ENCODE peak calls at places on chromosomes 13 and 19, in seven cellular contexts. L is right cardiac atrium, U is pancreas, K is hepatocyte, F is body of pancreas, D is ovary, M is upper lobe of left lung. I is an unnamed sample. For H3K4me1, the result is how much of the 10 kb centered on the place peaks cover.

GRCh38 chr13:40485611-40486517 is 180.6 kb downstream of the FOXO1 start:
- DNase-seq in L (no peak), U (no peak), K (no peak), F (no peak), D (no peak), M (no peak), I (peak)

GRCh38 chr13:41384749-41385503 is 72.4 kb upstream of the RGCC start:
- DNase-seq in L (no peak), U (no peak), K (no peak), F (no peak), D (no peak), M (peak), I (no peak)

GRCh38 chr19:5200844-5201243 is 139.8 kb downstream of the PTPRS start:
- DNase-seq in L (no peak), U (no peak), K (no peak), F (no peak), D (no peak), M (no peak), I (no peak)

GRCh38 chr13:24097667-24098066 is 62.9 kb upstream of the SPATA13 start:
- DNase-seq in L (no peak), U (no peak), K (no peak), F (no peak), D (no peak), M (no peak), I (no peak)

GRCh38 chr13:70249332-70250064 is 141.2 kb upstream of the KLHL1 start:
- DNase-seq in L (no peak), U (no peak), K (peak), F (no peak), D (no peak), M (no peak), I (no peak)

GRCh38 chr13:95624020-95624419 is 20.5 kb downstream of the DZIP1 start:
- DNase-seq in L (no peak), U (no peak), K (peak), F (no peak), D (no peak), M (no peak), I (no peak)

GRCh38 chr19:7292950-7293794 is 1.0 kb downstream of the INSR start:
- DNase-seq in L (peak), U (peak), K (peak), F (peak), D (peak), M (peak), I (no peak)

GRCh38 chr19:55368701-55369563 is 1.3 kb downstream of the IL11 start:
- DNase-seq in L (peak), U (peak), K (peak), F (no peak), D (no peak), M (peak), I (no peak)

GRCh38 chr19:18167975-18168645 is 5.5 kb upstream of the IFI30 start:
- DNase-seq in L (no peak), U (no peak), K (peak), F (peak), D (no peak), M (no peak), I (peak)

GRCh38 chr19:39833464-39834286 is at the start of gene DYRK1B:
- DNase-seq in L (peak), U (peak), K (peak), F (peak), D (peak), M (peak), I (peak)

DNA sequence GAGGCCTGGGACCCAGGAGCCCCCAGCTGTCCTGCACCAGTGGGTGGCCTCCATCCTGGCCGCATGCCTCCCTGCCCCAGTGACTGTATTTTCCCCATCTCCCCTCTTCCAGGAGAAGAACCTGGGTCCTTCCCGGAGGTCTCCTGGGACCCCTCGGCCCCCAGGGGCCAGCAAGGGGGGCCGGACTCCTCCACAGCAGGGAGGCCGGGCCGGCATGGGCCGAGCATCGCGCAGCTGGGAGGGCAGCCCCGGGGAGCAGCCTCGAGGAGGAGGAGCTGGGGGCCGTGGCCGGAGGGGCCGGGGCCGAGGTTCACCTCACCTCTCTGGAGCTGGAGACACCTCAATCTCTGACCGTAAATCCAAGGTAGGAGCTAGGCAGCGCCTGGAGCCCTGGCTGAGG is 4.2 kb downstream of the CCDC9 start:
- DNase-seq in L (no peak), U (peak), K (no peak), F (no peak), D (no peak), M (peak), I (no peak)
- H3K4me3 ChIP-seq in L (no peak), U (peak), K (no peak), F (no peak), D (no peak), M (no peak), I (no peak)

DNA sequence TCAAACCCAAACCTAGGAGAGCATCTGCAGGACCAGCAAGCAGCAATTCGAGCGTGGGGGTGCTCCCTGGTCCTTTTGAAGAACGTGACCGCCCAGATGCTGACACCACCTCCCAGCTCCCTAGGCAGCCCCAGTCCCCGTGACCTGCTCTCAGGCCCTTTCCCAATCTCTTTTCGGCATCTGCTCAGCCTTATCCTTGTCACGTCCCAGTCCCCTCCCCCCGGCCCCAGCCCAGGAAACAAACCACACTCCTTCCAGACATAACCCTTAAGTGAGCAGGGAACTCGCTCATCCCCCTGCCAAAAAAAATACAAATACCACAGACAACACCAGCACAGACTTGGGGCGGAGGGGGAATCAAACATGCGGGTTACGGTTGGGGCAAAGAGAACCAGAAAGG is 3.3 kb downstream of the MLLT1 start:
- DNase-seq in L (peak), U (no peak), K (peak), F (peak), D (no peak), M (no peak), I (no peak)
- H3K4me1 ChIP-seq in L (half or more), U (under half), K (half or more), F (half or more), D (under half), M (half or more), I (under half)

GRCh38 chr19:44752123-44752815 is 3.8 kb downstream of the BCL3 start:
- DNase-seq in L (no peak), U (no peak), K (no peak), F (no peak), D (no peak), M (no peak), I (no peak)
- H3K27ac ChIP-seq in L (peak), U (peak), K (peak), F (peak), D (no peak), M (peak), I (peak)

GRCh38 chr19:2054763-2055162 is 3.7 kb upstream of the MKNK2 start:
- DNase-seq in L (peak), U (peak), K (no peak), F (peak), D (no peak), M (no peak), I (no peak)
- H3K4me3 ChIP-seq in L (no peak), U (no peak), K (no peak), F (no peak), D (no peak), M (no peak), I (no peak)

GRCh38 chr19:13001502-13002388 is 6.5 kb downstream of the NFIX start:
- DNase-seq in L (peak), U (no peak), K (peak), F (no peak), D (peak), M (peak), I (no peak)

GRCh38 chr19:13002970-13003540 is 7.8 kb downstream of the NFIX start:
- DNase-seq in L (peak), U (no peak), K (no peak), F (no peak), D (no peak), M (no peak), I (no peak)

GRCh38 chr19:13004273-13004672 is 9.0 kb downstream of the NFIX start:
- DNase-seq in L (peak), U (no peak), K (no peak), F (no peak), D (no peak), M (no peak), I (no peak)

GRCh38 chr19:13001166-13001501 is 5.9 kb downstream of the NFIX start:
- DNase-seq in L (no peak), U (no peak), K (no peak), F (no peak), D (no peak), M (no peak), I (no peak)

DNA sequence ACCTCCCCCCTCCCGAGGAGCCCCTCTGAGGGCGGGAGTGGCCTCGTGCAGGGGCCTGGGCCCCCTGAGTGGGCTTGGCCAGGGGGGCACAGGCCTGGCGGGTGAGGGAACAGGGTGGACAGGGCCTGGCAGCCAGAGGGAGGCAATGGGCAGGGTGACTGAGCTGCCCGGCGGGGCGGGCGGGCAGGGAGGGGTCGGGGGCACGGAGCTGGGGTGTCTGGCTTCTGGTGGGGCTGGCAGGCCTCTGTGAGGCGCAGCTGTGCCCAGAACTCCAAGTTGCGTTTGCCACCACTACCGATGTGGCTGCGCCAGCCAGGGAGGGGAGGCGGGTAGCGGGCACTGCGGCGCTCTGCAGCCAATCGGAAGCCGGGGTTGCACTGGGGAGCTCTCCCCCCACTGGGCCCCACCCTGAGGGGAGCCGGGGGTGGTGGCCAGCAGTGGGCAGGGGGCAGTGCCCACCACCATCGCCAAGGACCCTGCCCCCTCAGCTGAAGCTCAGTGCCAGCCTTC is 7.2 kb downstream of the NFIX start:
- DNase-seq in L (no peak), U (no peak), K (no peak), F (no peak), D (no peak), M (peak), I (no peak)
- H3K4me1 ChIP-seq in L (under half), U (under half), K (under half), F (under half), D (under half), M (half or more), I (under half)

GRCh38 chr13:110298566-110299321 is 8.2 kb downstream of the COL4A1 start:
- DNase-seq in L (peak), U (no peak), K (no peak), F (no peak), D (peak), M (peak), I (no peak)

GRCh38 chr13:110301606-110302131 is 5.3 kb downstream of the COL4A1 start:
- DNase-seq in L (no peak), U (no peak), K (peak), F (no peak), D (peak), M (no peak), I (no peak)

GRCh38 chr13:110301083-110301482 is 5.9 kb downstream of the COL4A1 start:
- DNase-seq in L (no peak), U (no peak), K (no peak), F (no peak), D (no peak), M (no peak), I (no peak)

GRCh38 chr13:110302154-110302553 is 4.8 kb downstream of the COL4A1 start:
- DNase-seq in L (no peak), U (no peak), K (no peak), F (no peak), D (no peak), M (no peak), I (no peak)

DNA sequence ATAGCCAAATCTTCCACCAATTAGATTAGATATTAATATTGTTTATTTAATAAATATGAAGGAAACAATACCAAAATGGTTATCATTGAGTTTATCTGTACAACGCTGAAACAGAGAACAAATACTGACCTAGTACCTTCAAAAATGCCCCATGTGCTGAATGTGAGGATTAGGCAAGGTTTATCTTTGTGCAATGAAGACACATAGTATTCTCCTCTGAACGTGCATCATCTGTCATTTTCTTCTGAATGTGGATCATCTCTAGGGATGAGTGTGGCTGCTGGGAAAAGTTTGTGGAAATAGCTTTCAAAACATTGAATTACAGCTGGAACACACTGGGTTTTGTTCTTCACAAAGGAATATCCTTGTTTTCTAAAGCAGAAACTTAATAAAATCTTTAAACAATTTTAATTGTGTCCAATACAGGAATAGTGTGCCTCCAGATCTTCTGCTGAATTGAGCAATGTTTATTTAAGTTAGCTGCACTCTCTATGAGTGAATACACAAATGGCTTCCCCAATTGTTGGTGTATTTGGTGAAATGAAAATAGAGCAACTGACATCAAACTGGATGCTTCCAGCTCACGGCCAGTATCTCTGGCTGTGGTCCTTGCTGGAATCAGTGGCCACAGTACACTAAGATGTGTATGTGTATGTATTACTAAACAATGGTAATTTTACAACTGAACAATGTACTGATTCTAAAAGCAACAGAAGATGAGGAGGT is 6.7 kb downstream of the COL4A1 start:
- DNase-seq in L (no peak), U (no peak), K (no peak), F (no peak), D (no peak), M (no peak), I (no peak)
- H3K27ac ChIP-seq in L (no peak), U (no peak), K (peak), F (no peak), D (no peak), M (no peak), I (no peak)

DNA sequence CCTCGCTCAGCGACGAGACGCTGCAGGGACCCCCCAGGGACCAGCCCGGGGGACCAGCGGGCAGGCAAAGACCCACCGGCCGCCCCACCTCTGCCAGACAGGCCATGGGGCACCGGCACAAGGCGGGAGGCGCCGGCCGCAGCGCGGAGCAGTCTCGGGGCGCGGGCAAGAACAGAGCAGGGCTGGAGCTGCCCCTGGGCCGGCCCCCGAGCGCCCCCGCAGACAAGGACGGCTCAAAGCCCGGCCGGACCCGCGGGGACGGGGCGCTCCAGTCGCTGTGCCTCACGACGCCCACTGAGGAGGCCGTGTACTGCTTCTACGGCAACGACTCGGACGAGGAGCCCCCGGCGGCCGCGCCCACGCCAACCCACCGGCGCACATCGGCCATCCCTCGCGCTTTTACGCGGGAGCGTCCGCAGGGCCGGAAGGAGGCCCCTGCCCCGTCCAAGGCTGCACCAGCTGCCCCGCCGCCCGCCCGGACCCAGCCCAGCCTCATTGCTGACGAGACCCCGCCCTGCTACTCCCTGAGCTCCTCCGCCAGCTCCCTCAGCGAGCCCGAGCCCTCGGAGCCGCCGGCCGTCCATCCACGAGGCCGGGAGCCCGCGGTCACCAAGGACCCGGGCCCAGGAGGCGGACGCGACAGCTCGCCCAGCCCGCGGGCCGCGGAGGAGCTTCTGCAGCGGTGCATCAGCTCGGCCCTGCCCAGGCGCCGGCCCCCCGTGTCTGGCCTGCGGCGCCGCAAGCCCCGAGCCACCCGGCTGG is 11.3 kb downstream of the C19orf25 start:
- DNase-seq in L (peak), U (peak), K (no peak), F (no peak), D (no peak), M (peak), I (no peak)
- H3K4me3 ChIP-seq in L (peak), U (peak), K (no peak), F (no peak), D (no peak), M (no peak), I (no peak)

GRCh38 chr13:32150794-32151193 is 119.2 kb downstream of the FRY start:
- DNase-seq in L (peak), U (no peak), K (no peak), F (peak), D (peak), M (peak), I (no peak)

GRCh38 chr13:32153056-32153455 is 121.5 kb downstream of the FRY start:
- DNase-seq in L (no peak), U (no peak), K (no peak), F (no peak), D (no peak), M (no peak), I (no peak)

GRCh38 chr13:32147976-32148375 is 116.4 kb downstream of the FRY start:
- DNase-seq in L (no peak), U (no peak), K (no peak), F (no peak), D (no peak), M (no peak), I (no peak)

GRCh38 chr13:32147193-32147592 is 115.6 kb downstream of the FRY start:
- DNase-seq in L (no peak), U (no peak), K (no peak), F (no peak), D (no peak), M (no peak), I (no peak)

GRCh38 chr13:32150239-32150638 is 118.7 kb downstream of the FRY start:
- DNase-seq in L (peak), U (no peak), K (no peak), F (no peak), D (no peak), M (no peak), I (no peak)
- H3K4me1 ChIP-seq in L (under half), U (under half), K (under half), F (under half), D (under half), M (under half), I (under half)

DNA sequence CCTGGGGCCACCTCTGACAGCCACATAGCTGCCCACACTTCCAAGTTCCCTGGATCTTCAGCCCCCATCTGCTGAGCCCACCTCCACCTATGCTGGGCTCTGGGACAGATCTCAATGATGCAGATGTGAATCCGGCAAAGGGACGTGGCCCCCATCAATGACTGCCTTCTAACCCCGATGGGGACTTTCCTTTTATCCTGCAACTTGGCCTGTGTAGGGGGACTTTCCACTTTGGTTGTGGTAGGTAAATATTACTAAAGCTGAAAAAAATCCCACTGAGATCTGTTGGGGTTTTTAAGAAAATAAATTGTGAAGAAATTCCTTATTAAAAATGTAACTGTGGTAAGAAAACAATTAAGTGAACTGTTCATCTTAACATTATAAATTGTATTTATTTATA is 20.8 kb upstream of the ASPDH start:
- DNase-seq in L (no peak), U (no peak), K (no peak), F (no peak), D (no peak), M (no peak), I (no peak)
- H3K27ac ChIP-seq in L (no peak), U (no peak), K (no peak), F (no peak), D (no peak), M (no peak), I (no peak)

I was measured in CD8-positive, alpha-beta T cell.